ENCODE peak calls at places on chromosomes 2 and 18, in five cellular contexts. L is K562, J is upper lobe of left lung, S is Panc1, Q is HepG2. B is an unnamed sample.

GRCh38 chr18:51278045-51278649 is 80.7 kb upstream of the MEX3C start:
- ATAC-seq in L (peak), J (no peak), Q (peak), S (no peak), B (no peak)

GRCh38 chr2:148643421-148643820 is 1.1 kb upstream of the EPC2 start:
- ATAC-seq in L (no peak), Q (no peak), J (no peak), S (no peak), B (no peak)

GRCh38 chr2:216621292-216621691 is 11.9 kb upstream of the IGFBP2 start:
- ATAC-seq in J (no peak), S (no peak), Q (no peak), L (no peak), B (no peak)

GRCh38 chr18:62354171-62354570 is 29.1 kb downstream of the TNFRSF11A start:
- ATAC-seq in Q (no peak), S (no peak), L (no peak), J (no peak), B (no peak)

GRCh38 chr2:157692768-157693167 is 64.1 kb upstream of the ACVR1C start:
- ATAC-seq in J (no peak), Q (no peak), L (no peak), S (no peak), B (no peak)

GRCh38 chr2:120793682-120794403 is 58.2 kb downstream of the GLI2 start:
- ATAC-seq in S (no peak), J (no peak), L (no peak), Q (no peak), B (peak)

GRCh38 chr18:12885500-12885899 is 1.5 kb upstream of the PTPN2 start:
- ATAC-seq in Q (no peak), S (no peak), L (no peak), J (no peak), B (no peak)

GRCh38 chr2:46977899-46978298 is 62.3 kb upstream of the MCFD2 start:
- ATAC-seq in L (no peak), Q (no peak), S (no peak), J (peak), B (peak)

GRCh38 chr18:8614875-8615274 is 5.6 kb downstream of the RAB12 start:
- ATAC-seq in Q (no peak), L (peak), S (no peak), J (no peak), B (no peak)

GRCh38 chr2:126657146-126657635 is 1.2 kb downstream of the GYPC start:
- ATAC-seq in J (peak), S (peak), Q (no peak), L (peak), B (peak)

DNA sequence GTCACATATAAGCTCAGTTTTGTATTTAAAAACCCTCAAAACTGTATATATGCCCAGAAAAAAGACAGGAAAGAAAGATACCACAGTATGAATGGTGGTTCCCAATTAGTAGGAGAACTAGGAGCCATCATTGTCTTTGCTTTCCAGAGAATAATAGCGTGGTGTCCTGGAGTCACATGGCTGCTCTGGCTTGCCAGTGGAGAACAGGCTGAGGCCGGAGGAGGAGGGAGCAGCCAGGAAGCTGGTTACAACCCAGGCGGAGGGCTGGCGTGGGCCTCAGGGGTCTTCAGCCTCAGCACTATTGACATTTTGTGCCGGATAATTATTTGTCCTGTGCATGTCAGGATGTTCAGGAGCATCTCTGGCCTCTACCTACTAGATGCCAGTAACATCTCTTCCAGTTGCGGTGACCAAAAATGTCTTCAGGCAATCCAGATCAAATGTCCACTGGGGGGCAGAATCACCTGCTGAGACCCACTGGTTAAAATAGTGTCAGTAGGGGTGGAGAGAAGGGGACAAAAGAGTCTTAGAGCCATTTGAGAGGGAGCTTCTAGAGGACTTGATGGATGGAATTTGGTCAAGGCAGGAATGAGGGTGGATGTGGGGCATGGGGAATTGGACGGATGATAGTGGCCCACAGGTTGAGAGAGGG is 144.8 kb downstream of the AGAP1 start:
- ATAC-seq in L (peak), Q (peak), J (no peak), S (no peak), B (no peak)
- TF ChIP-seq CTCF in L (peak), Q (peak), J (no peak), S (no peak), B (no peak)

DNA sequence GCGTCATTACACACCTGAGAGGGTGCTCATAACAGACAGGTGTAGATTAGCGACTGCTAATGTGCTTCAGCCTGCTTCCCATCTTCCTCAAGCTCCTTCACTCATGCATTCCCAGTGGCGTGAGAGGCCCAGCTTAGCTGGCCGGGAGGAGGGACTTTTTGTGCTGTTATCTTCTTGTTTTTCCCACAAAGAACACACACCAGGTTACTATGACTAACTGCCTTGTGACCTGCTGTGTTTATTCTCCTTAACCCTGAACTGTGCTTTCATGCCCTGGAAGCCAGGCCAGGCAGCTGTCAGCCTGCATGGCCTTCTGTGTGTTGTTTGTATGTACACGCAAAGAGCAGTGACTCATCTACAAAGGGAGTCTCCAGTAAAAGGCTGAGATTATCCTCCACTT is 143.8 kb downstream of the PIEZO2 start:
- ATAC-seq in L (no peak), J (no peak), S (no peak), Q (peak), B (peak)
- TF ChIP-seq POLR2AphosphoS5 in L (no peak), J (peak), S (no peak), Q (peak), B (no peak)

DNA sequence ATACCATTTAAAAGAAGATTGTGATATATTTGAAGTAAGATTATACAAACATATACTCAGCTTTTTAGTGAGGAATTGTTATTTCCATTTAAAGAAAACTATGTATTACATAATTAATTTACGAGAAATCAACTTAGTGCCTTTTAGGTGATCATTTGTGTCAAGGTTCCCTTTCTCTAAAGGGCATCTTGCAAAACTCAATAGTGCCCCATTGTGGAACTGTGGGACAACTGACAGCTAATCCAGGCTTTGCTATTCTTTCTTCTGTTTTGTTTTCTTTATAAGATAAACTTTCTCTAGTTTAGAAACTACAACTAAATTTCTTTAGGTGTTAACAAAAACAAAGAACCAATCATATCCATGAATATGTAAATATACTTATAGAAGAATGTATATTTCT is 24.3 kb upstream of the VIT start:
- ATAC-seq in L (peak), S (peak), J (no peak), Q (peak), B (no peak)
- TF ChIP-seq CTCF in L (peak), S (peak), J (no peak), Q (peak), B (peak)

GRCh38 chr2:62478093-62478580 is 27.9 kb downstream of the TMEM17 start:
- ATAC-seq in S (peak), Q (peak), J (peak), L (peak), B (peak)
- TF ChIP-seq POLR2AphosphoS5 in S (no peak), Q (no peak), J (peak), L (no peak), B (no peak)

GRCh38 chr2:199703199-199703598 is 147.8 kb downstream of the FTCDNL1 start:
- ATAC-seq in S (no peak), J (no peak), Q (no peak), L (no peak), B (no peak)

GRCh38 chr2:199707584-199708185 is 143.3 kb downstream of the FTCDNL1 start:
- ATAC-seq in S (no peak), L (no peak), Q (no peak), J (no peak), B (no peak)

GRCh38 chr2:199710551-199710950 is 140.4 kb downstream of the FTCDNL1 start:
- ATAC-seq in S (no peak), L (no peak), J (no peak), Q (no peak), B (no peak)

GRCh38 chr2:199705538-199705937 is 145.5 kb downstream of the FTCDNL1 start:
- ATAC-seq in L (no peak), S (no peak), Q (no peak), J (no peak), B (no peak)

GRCh38 chr2:199704358-199705238 is 146.4 kb downstream of the FTCDNL1 start:
- ATAC-seq in S (peak), L (peak), J (peak), Q (peak), B (no peak)
- TF ChIP-seq CTCF in S (peak), L (peak), J (peak), Q (peak), B (peak)

DNA sequence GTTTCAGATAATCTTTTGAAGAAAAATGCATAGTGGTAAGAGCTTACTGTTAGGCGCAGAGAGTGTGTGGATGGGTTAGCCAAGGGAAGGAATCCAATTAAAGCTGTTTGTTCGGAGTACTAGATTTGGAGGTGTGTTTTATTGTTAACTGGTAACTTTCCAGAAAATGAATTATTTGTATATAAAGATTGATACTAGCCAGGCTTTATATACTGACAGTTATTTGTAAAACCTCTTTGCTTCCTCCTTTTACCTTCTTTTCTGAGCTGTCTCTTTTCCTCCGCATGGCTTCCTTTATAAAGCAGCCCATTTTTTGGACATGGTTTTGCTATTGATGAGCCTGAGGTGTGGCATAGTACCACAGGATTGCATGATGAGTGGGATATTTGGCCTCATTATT is 25.6 kb downstream of the SPTBN1 start:
- ATAC-seq in Q (no peak), L (no peak), J (no peak), S (no peak), B (no peak)
- TF ChIP-seq POLR2AphosphoS5 in Q (no peak), L (no peak), J (no peak), S (no peak), B (no peak)

DNA sequence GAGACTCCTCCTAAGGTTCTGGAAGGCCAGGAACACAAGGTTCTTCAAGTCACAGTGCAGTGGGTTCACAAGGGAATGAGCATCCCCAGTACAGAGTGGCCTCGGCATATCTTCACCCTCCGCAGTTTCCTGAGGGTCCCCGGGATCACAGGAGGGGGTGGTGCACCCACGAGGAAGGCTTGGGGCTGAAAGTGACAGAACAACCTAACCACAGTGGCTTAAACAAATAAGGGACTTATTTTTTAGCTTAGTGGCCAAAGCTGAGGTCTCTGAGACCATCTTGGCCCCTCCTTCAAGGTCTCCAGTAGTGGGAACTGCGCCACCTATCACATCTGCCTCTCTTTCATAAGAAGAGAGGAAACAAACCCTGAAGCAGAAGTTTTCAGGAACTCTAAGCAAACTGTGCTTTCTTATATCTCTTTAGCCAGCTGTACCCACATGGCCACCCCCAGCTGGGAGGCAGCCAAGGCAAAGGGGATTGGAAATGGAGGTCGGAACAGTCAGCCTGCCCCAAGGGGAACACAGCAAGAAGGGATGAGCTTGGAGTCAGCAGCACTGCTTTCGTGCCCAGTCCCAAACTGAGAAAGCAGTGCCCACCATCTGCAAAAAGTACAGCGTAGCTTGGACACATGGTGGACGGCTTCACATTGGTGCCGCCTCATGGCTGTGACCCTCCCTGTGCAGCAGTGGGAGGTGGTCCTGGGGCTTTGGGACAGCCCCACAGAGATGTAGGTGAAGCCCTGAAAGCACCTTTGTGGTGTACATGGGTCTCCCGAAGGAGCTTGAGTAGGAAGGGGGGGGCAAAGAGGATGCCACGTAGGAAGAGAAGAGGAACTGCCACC is 260.0 kb upstream of the ID2 start:
- ATAC-seq in J (peak), L (peak), Q (no peak), S (no peak), B (no peak)
- TF ChIP-seq CTCF in J (no peak), L (no peak), Q (no peak), S (no peak), B (no peak)